ENCODE peak calls at places on chromosome 6, in seven cellular contexts. T, D, Z, P, F, W and H are unnamed samples.

GRCh38 chr6:158131926-158132325 is 36.1 kb downstream of the SERAC1 start:
- DNase-seq in T (peak; percentile 33), D (no peak), Z (peak; percentile 7), P (no peak), F (no peak), W (no peak), H (no peak)

GRCh38 chr6:44486002-44486421 is 98.5 kb downstream of the CDC5L start:
- DNase-seq in T (peak; percentile 84), D (no peak), Z (no peak), P (no peak), F (no peak), W (no peak), H (no peak)

GRCh38 chr6:154302111-154302752 is 54.4 kb downstream of the IPCEF1 start:
- DNase-seq in T (peak; percentile 96), D (no peak), Z (no peak), P (no peak), F (no peak), W (no peak), H (no peak)

GRCh38 chr6:34305982-34306702 is 57.3 kb upstream of the SMIM29 start:
- DNase-seq in T (no peak), D (no peak), Z (no peak), P (no peak), F (no peak), W (no peak), H (no peak)

GRCh38 chr6:144408151-144408550 is 123.0 kb downstream of the UTRN start:
- DNase-seq in T (no peak), D (no peak), Z (no peak), P (no peak), F (no peak), W (no peak), H (no peak)

GRCh38 chr6:149149682-149150081 is 167.8 kb upstream of the TAB2 start:
- DNase-seq in T (no peak), D (no peak), Z (no peak), P (no peak), F (no peak), W (no peak), H (no peak)

GRCh38 chr6:52598123-52598823 is 21.4 kb upstream of the TRAM2 start:
- DNase-seq in T (peak; percentile 81), D (no peak), Z (peak; percentile 79), P (no peak), F (peak; percentile 21), W (no peak), H (no peak)

GRCh38 chr6:151191477-151191995 is 48.2 kb upstream of the AKAP12 start:
- DNase-seq in T (no peak), D (no peak), Z (no peak), P (no peak), F (no peak), W (no peak), H (no peak)

GRCh38 chr6:136113736-136114173 is 136.4 kb downstream of the MTFR2 start:
- DNase-seq in T (peak; percentile 90), D (no peak), Z (no peak), P (no peak), F (no peak), W (no peak), H (no peak)

GRCh38 chr6:127516676-127517273 is 2.4 kb downstream of the MTCL3 start:
- DNase-seq in T (peak; percentile 74), D (no peak), Z (peak; percentile 41), P (no peak), F (no peak), W (no peak), H (no peak)

GRCh38 chr6:107676002-107676401 is 148.1 kb downstream of the SCML4 start:
- DNase-seq in T (no peak), D (no peak), Z (no peak), P (no peak), F (no peak), W (no peak), H (no peak)

GRCh38 chr6:160766657-160767018 is 64.6 kb downstream of the PLG start:
- DNase-seq in T (no peak), D (no peak), Z (no peak), P (no peak), F (no peak), W (no peak), H (no peak)

GRCh38 chr6:34157851-34158250 is 12.0 kb upstream of the GRM4 start:
- DNase-seq in T (no peak), D (no peak), Z (no peak), P (no peak), F (no peak), W (no peak), H (no peak)

GRCh38 chr6:148451690-148452089 is 109.1 kb downstream of the SASH1 start:
- DNase-seq in T (no peak), D (no peak), Z (no peak), P (no peak), F (no peak), W (no peak), H (no peak)

GRCh38 chr6:74447013-74447412 is 751.0 kb downstream of the CD109 start:
- DNase-seq in T (peak; percentile 81), D (no peak), Z (no peak), P (no peak), F (no peak), W (no peak), H (no peak)

GRCh38 chr6:86355271-86355670 is 582.1 kb upstream of the HTR1E start:
- DNase-seq in T (no peak), D (no peak), Z (peak; percentile 59), P (no peak), F (no peak), W (no peak), H (peak; percentile 14)

GRCh38 chr6:123715243-123715863 is 78.6 kb upstream of the TRDN start:
- DNase-seq in T (peak; percentile 50), D (no peak), Z (peak; percentile 34), P (no peak), F (no peak), W (no peak), H (no peak)

GRCh38 chr6:24666097-24666615 is 543 bp downstream of the TDP2 start:
- DNase-seq in T (peak; percentile 59), D (no peak), Z (peak; percentile 57), P (no peak), F (no peak), W (peak; percentile 81), H (no peak)

GRCh38 chr6:56381852-56382251 is 134.5 kb upstream of the COL21A1 start:
- DNase-seq in T (peak; percentile 65), D (no peak), Z (no peak), P (no peak), F (no peak), W (no peak), H (no peak)